ENCODE peak calls at places on chromosomes 4 and X, in six cellular contexts. Q, N, P, M, V and C are unnamed samples.

GRCh38 chr4:139014391-139015268 is 951 bp upstream of the NOCT start:
- DNase-seq in Q (no peak), N (no peak), P (no peak), M (peak), V (no peak), C (no peak)

GRCh38 chr4:116880625-116881024 is 204.8 kb downstream of the TRAM1L1 start:
- DNase-seq in Q (no peak), N (no peak), P (no peak), M (no peak), V (no peak), C (no peak)

GRCh38 chr4:2261110-2261852 is 628 bp downstream of the MXD4 start:
- DNase-seq in Q (peak), N (peak), P (peak), M (peak), V (peak), C (peak)

GRCh38 chr4:59904331-59904730 is 1295.8 kb upstream of the ADGRL3 start:
- DNase-seq in Q (no peak), N (no peak), P (no peak), M (no peak), V (no peak), C (no peak)

GRCh38 chrX:115018944-115019343 is 1.5 kb upstream of the IL13RA2 start:
- DNase-seq in Q (no peak), N (no peak), P (no peak), M (no peak), V (no peak), C (no peak)

GRCh38 chrX:3651272-3651671 is 62.2 kb downstream of the PRKX start:
- DNase-seq in Q (no peak), N (no peak), P (no peak), M (peak), V (no peak), C (no peak)

GRCh38 chr4:73170518-73171198 is 87.9 kb downstream of the ANKRD17 start:
- DNase-seq in Q (no peak), N (no peak), P (no peak), M (no peak), V (peak), C (no peak)

GRCh38 chr4:89704651-89705395 is 132.1 kb downstream of the SNCA start:
- DNase-seq in Q (no peak), N (no peak), P (no peak), M (no peak), V (no peak), C (no peak)

GRCh38 chrX:110180928-110181310 is 137.0 kb downstream of the AMMECR1 start:
- DNase-seq in Q (no peak), N (no peak), P (no peak), M (no peak), V (no peak), C (no peak)

GRCh38 chr4:169940460-169940859 is 85.7 kb downstream of the MFAP3L start:
- DNase-seq in Q (no peak), N (no peak), P (no peak), M (no peak), V (no peak), C (no peak)

GRCh38 chr4:169945636-169946035 is 80.6 kb downstream of the MFAP3L start:
- DNase-seq in Q (no peak), N (no peak), P (no peak), M (no peak), V (no peak), C (no peak)

DNA sequence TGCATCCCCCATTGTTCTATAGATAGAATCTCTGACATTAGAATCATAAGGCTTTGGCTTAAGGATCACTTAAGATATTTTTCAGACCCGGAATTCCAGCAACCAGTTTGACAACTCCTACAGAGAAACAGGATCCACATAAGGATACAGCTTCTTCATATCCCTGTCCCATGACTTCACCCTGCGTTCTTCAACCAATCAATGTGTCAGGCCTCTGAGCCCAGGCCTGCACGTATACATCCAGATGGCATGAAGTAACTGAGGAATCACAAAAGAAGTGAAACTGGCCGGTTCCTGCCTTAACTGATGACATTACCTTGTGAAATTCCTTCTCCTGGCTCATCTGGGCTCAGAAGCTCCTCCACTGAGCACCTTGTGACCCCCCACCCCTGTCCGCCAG is 85.1 kb downstream of the MFAP3L start:
- DNase-seq in Q (no peak), N (no peak), P (no peak), M (no peak), V (no peak), C (no peak)
- TF ChIP-seq POLR2A in Q (no peak), N (no peak), P (no peak), M (no peak), V (no peak), C (no peak)

GRCh38 chr4:124104628-124105027 is 607.9 kb downstream of the ANKRD50 start:
- DNase-seq in Q (no peak), N (no peak), P (no peak), M (no peak), V (no peak), C (no peak)
- TF ChIP-seq POLR2A in Q (no peak), N (no peak), P (no peak), M (no peak), V (no peak), C (no peak)

DNA sequence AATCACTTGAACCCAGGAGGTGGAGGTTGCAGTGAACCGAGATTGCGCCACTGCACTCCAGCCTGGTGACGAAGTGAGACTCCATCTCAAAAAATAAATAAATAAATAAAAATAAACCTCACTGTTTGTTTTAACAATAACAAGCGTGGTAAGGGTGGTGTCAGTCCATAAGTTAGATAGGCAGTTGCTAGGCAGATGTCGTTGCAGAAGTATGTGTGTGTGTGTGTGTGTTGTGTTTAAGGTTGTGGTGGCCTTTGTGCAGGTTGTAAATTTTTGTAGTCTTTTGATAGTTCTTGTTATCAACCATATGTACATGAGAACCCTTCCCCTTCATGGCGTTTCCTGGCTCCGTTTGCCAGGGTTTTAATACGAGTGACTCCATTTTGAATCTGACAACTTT is 4.0 kb upstream of the AASDH start:
- DNase-seq in Q (no peak), N (no peak), P (no peak), M (no peak), V (no peak), C (no peak)
- TF ChIP-seq POLR2A in Q (no peak), N (no peak), P (no peak), M (no peak), V (no peak), C (no peak)

GRCh38 chr4:141258558-141258957 is 37.9 kb downstream of the ZNF330 start:
- DNase-seq in Q (no peak), N (no peak), P (no peak), M (no peak), V (no peak), C (no peak)

GRCh38 chr4:141254326-141254725 is 33.6 kb downstream of the ZNF330 start:
- DNase-seq in Q (no peak), N (no peak), P (no peak), M (no peak), V (no peak), C (no peak)

GRCh38 chr4:141255016-141255415 is 34.3 kb downstream of the ZNF330 start:
- DNase-seq in Q (no peak), N (no peak), P (no peak), M (no peak), V (no peak), C (no peak)
- TF ChIP-seq POLR2A in Q (no peak), N (no peak), P (no peak), M (no peak), V (no peak), C (no peak)

DNA sequence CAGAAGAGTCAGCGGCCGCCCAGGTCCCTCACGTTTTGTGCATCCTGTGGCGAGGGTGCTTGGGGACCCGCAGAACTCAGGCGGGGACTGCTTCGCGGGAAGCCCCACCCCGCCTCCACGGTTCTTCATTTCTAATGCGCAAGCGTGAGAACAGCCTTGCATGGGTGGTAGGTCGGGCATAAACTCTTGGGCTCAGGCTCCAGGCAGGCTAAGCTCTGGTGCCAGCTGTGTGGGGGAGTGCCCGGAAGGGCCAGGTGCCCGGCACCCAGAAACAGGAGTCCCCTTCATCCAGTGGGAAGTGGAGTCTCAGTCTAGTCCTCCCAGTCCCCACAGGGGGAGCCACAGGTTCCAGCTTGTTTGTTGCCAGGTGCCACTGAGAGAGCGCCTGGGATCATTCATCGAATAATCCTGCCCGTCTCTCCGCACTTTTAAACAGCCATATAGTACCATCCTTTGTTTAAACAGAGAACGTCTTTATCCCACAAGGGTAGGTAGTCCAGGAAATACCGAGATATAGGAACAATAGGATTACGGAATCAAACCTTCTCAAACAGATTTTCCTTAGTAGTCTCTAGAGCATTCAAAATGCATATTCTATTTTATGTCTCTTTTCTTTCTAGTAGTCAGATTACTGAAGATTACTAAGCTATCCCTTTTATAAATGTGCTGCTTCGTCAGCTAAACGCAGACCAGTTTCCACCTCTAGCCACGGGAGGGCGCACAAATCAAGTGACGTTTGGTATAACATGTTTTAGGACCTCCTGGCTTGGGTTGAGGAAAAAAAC is 12.7 kb upstream of the RBBP7 start:
- DNase-seq in Q (peak), N (peak), P (peak), M (peak), V (peak), C (peak)
- TF ChIP-seq POLR2A in Q (peak), N (no peak), P (no peak), M (no peak), V (no peak), C (no peak)

GRCh38 chr4:152499322-152499721 is 36.6 kb downstream of the FBXW7 start:
- DNase-seq in Q (no peak), N (no peak), P (no peak), M (no peak), V (no peak), C (no peak)

GRCh38 chr4:152500798-152501434 is 35.0 kb downstream of the FBXW7 start:
- DNase-seq in Q (peak), N (no peak), P (peak), M (peak), V (no peak), C (no peak)

GRCh38 chr4:152503606-152504290 is 32.1 kb downstream of the FBXW7 start:
- DNase-seq in Q (no peak), N (no peak), P (no peak), M (no peak), V (no peak), C (no peak)

GRCh38 chr4:152501846-152502536 is 33.9 kb downstream of the FBXW7 start:
- DNase-seq in Q (no peak), N (no peak), P (no peak), M (no peak), V (no peak), C (no peak)

DNA sequence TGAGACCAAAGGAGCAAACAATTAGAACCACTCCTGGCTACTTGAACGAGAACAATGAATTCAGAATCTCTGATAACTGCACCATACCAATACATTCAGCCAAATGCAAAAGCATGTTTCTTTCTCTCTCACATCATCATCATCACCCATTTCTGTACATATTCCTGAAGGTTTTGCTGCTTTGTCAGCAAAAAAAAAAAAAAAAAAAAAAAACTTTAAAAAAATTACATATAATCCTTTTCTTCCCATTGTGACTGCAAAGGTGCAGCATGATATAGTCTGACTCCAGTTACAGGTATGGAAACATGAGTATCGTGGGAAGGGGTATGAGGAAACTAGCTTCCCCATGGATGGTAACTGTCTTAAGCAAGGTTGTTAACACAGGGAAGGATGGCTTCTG is 35.6 kb downstream of the FBXW7 start:
- DNase-seq in Q (no peak), N (no peak), P (no peak), M (no peak), V (no peak), C (no peak)
- TF ChIP-seq POLR2A in Q (no peak), N (no peak), P (no peak), M (no peak), V (no peak), C (no peak)